ENCODE peak calls at places on chromosomes 5 and 9, in seven cellular contexts. F is mesenchymal stem cell, O is H1, J is IMR-90, Q is H9, X is mesendoderm, C is trophoblast cell. I is an unnamed sample.

GRCh38 chr9:126919193-126919592 is 4.6 kb downstream of the RALGPS1 start:
- DNase-seq in F (no peak), O (no peak), J (no peak), Q (no peak), X (no peak), C (no peak), I (no peak)

GRCh38 chr5:134527156-134527960 is 1.9 kb downstream of the JADE2 start:
- DNase-seq in F (peak; percentile 94), O (peak; percentile 91), J (peak; percentile 90), Q (peak; percentile 97), X (peak; percentile 98), C (peak; percentile 80), I (peak; percentile 89)

GRCh38 chr9:89497181-89497963 is 541 bp downstream of the SEMA4D start:
- DNase-seq in F (no peak), O (no peak), J (no peak), Q (no peak), X (peak; percentile 15), C (no peak), I (no peak)

GRCh38 chr5:78268361-78268760 is 26.1 kb downstream of the AP3B1 start:
- DNase-seq in F (no peak), O (no peak), J (no peak), Q (no peak), X (no peak), C (no peak), I (no peak)

GRCh38 chr5:88555658-88556057 is 287.0 kb upstream of the TMEM161B start:
- DNase-seq in F (no peak), O (no peak), J (no peak), Q (peak; percentile 33), X (peak; percentile 49), C (no peak), I (peak; percentile 38)

GRCh38 chr9:81411961-81412360 is 277.4 kb downstream of the TLE1 start:
- DNase-seq in F (peak; percentile 12), O (no peak), J (peak; percentile 65), Q (no peak), X (no peak), C (no peak), I (no peak)

GRCh38 chr5:109038209-109038840 is 290.6 kb downstream of the FER start:
- DNase-seq in F (peak; percentile 44), O (no peak), J (peak; percentile 56), Q (no peak), X (no peak), C (no peak), I (no peak)

GRCh38 chr5:39021413-39021812 is 52.8 kb downstream of the RICTOR start:
- DNase-seq in F (no peak), O (no peak), J (no peak), Q (peak; percentile 46), X (peak; percentile 79), C (no peak), I (no peak)

GRCh38 chr9:100601216-100601615 is 23.3 kb downstream of the CAVIN4 start:
- DNase-seq in F (peak; percentile 67), O (no peak), J (peak; percentile 55), Q (peak; percentile 81), X (peak; percentile 87), C (peak; percentile 19), I (no peak)

GRCh38 chr9:90175865-90176264 is 466.8 kb downstream of the DIRAS2 start:
- DNase-seq in F (no peak), O (no peak), J (no peak), Q (no peak), X (no peak), C (no peak), I (no peak)

GRCh38 chr9:134571326-134571871 is 70.2 kb upstream of the COL5A1 start:
- DNase-seq in F (no peak), O (no peak), J (no peak), Q (no peak), X (no peak), C (no peak), I (no peak)

GRCh38 chr9:18072967-18073366 is 401.0 kb upstream of the ADAMTSL1 start:
- DNase-seq in F (no peak), O (no peak), J (no peak), Q (no peak), X (no peak), C (no peak), I (no peak)

GRCh38 chr5:138981606-138982005 is 106.5 kb upstream of the LRRTM2 start:
- DNase-seq in F (no peak), O (no peak), J (no peak), Q (peak; percentile 8), X (no peak), C (no peak), I (no peak)

GRCh38 chr5:119166026-119166425 is 95.1 kb downstream of the DMXL1 start:
- DNase-seq in F (peak; percentile 5), O (no peak), J (no peak), Q (no peak), X (peak; percentile 34), C (no peak), I (no peak)

GRCh38 chr5:153629027-153629426 is 138.6 kb downstream of the GRIA1 start:
- DNase-seq in F (peak; percentile 99), O (peak; percentile 60), J (peak; percentile 97), Q (peak; percentile 75), X (peak; percentile 98), C (peak; percentile 69), I (peak; percentile 31)

GRCh38 chr9:90921104-90921503 is 119.5 kb downstream of the SYK start:
- DNase-seq in F (no peak), O (no peak), J (no peak), Q (no peak), X (no peak), C (no peak), I (no peak)

GRCh38 chr5:207599-207998 is 10.4 kb downstream of the CCDC127 start:
- DNase-seq in F (no peak), O (no peak), J (peak; percentile 33), Q (no peak), X (peak; percentile 14), C (no peak), I (no peak)

GRCh38 chr5:178107889-178108288 is 5.4 kb upstream of the N4BP3 start:
- DNase-seq in F (no peak), O (no peak), J (no peak), Q (no peak), X (peak; percentile 42), C (no peak), I (no peak)

GRCh38 chr5:74042559-74043357 is 416.8 kb downstream of the ARHGEF28 start:
- DNase-seq in F (peak; percentile 92), O (no peak), J (peak; percentile 81), Q (no peak), X (peak; percentile 50), C (no peak), I (no peak)

GRCh38 chr9:90802534-90802933 is 915 bp downstream of the SYK start:
- DNase-seq in F (peak; percentile 34), O (no peak), J (no peak), Q (no peak), X (no peak), C (no peak), I (no peak)

GRCh38 chr9:117823621-117824020 is 119.4 kb downstream of the TLR4 start:
- DNase-seq in F (peak; percentile 63), O (no peak), J (no peak), Q (no peak), X (no peak), C (no peak), I (no peak)

GRCh38 chr5:2133080-2133479 is 250.4 kb upstream of the IRX4 start:
- DNase-seq in F (no peak), O (no peak), J (no peak), Q (no peak), X (no peak), C (no peak), I (no peak)

GRCh38 chr5:2131196-2131595 is 248.5 kb upstream of the IRX4 start:
- DNase-seq in F (no peak), O (no peak), J (no peak), Q (no peak), X (no peak), C (no peak), I (no peak)

GRCh38 chr5:2133936-2134335 is 251.2 kb upstream of the IRX4 start:
- DNase-seq in F (no peak), O (no peak), J (no peak), Q (peak; percentile 10), X (no peak), C (no peak), I (no peak)

GRCh38 chr5:2131826-2132496 is 249.2 kb upstream of the IRX4 start:
- DNase-seq in F (no peak), O (no peak), J (no peak), Q (no peak), X (no peak), C (no peak), I (no peak)

DNA sequence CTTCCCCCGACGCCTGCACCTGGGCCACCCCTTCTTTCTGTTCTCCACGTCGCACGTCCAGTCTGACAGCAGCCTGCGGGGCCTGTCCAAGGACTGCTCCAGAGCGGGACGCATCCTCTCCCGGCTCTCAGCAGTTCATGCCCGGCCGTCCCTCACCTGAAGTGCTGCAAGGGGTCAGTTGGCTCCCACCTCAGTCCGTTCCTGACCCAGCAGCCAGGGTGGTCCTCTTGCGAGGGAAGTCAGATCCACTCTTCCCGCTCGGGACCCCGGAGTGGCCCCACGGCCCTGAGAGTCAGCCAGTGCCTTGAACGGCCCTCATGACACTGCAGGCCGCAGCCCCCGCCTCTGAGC is 249.7 kb upstream of the IRX4 start:
- DNase-seq in F (no peak), O (no peak), J (no peak), Q (peak; percentile 24), X (no peak), C (no peak), I (no peak)
- H3K23ac ChIP-seq in F (no peak overlapping the region), O (no peak overlapping the region), J (no peak overlapping the region), Q (no peak overlapping the region), X (no peak overlapping the region), C (no peak overlapping the region), I (no peak overlapping the region)

DNA sequence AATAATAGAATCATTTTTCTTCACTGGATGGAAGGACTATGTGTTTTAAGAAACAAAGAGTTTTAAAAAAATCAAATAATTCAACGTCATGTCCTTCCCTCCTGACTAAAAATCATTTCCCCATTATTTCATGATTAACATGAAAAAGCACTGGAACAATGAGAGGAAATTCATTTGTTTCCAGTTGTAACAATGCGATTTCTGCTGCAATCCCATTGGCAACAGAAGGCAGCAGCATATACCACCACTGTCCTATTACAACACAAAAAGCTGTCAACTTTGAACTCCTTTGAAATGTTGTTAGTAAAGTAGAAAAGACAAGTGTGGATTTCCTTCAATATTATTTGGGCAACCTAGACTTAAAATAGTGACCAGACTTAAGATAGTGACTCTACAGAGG is 3.1 kb downstream of the C5orf63 start:
- DNase-seq in F (no peak), O (no peak), J (no peak), Q (no peak), X (no peak), C (no peak), I (no peak)
- H3K23ac ChIP-seq in F (no peak overlapping the region), O (no peak overlapping the region), J (no peak overlapping the region), Q (no peak overlapping the region), X (no peak overlapping the region), C (no peak overlapping the region), I (no peak overlapping the region)

DNA sequence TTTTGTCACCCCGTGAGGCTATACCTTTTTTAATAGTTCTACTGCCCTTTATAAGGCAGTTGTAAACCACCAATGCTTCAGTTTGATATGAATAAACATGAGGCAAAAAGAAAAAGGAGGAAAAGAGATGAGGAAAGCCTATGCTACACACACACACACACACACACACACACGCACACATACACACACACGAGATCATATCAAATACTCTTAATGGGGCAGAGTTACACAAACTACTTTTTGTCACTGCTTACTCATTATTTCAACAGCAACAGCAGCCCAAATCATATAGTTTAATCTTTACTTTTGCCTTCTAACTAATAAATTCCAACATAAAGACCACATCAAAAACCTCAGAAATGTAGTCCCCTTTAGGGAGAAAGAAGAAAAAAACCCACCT is 116.8 kb upstream of the PAM start:
- DNase-seq in F (peak; percentile 39), O (no peak), J (no peak), Q (no peak), X (no peak), C (no peak), I (no peak)
- H3K23ac ChIP-seq in F (no peak overlapping the region), O (no peak overlapping the region), J (no peak overlapping the region), Q (no peak overlapping the region), X (no peak overlapping the region), C (no peak overlapping the region), I (no peak overlapping the region)

GRCh38 chr9:38328765-38329164 is 63.7 kb upstream of the ALDH1B1 start:
- DNase-seq in F (no peak), O (no peak), J (no peak), Q (no peak), X (no peak), C (no peak), I (no peak)
- H3K23ac ChIP-seq in F (no peak overlapping the region), O (no peak overlapping the region), J (no peak overlapping the region), Q (no peak overlapping the region), X (no peak overlapping the region), C (no peak overlapping the region), I (no peak overlapping the region)

I was measured in neuronal stem cell.